ENCODE peak calls at places on chromosomes 1 and 21, in seven cellular contexts. C is stimulated activated CD4-positive, alpha-beta T cell treated with anti-CD3 and anti-CD28 coated beads, TNF-alpha, amount 100 ng/mL, for 4 hours; X is Caki2; K is HuH-7; U is choroid plexus epithelial cell; N is stimulated activated naive B cell treated with anti-CD40 and anti-IgM and Interleukin-4, amounts not matched to agents 10 μg/mL and 1 μg/mL and 100 μg/mL, for 72 hours; Y is activated CD4-positive, alpha-beta T cell treated with anti-CD3 and anti-CD28 coated beads for 36 hours. J is an unnamed sample.

GRCh38 chr21:22710725-22711124 is 1712.5 kb downstream of the NCAM2 start:
- DNase-seq in Y (no peak), C (no peak), U (no peak), X (no peak), K (no peak), N (no peak), J (no peak)

GRCh38 chr1:43346636-43347035 is 9.0 kb downstream of the MPL start:
- DNase-seq in X (no peak), N (no peak), K (no peak), C (no peak), U (no peak), Y (no peak), J (no peak)

GRCh38 chr1:57468661-57469523 is 45.0 kb upstream of the DAB1 start:
- DNase-seq in K (no peak), C (no peak), U (peak; percentile 68), Y (no peak), X (peak; percentile 27), N (no peak), J (peak; percentile 54)

GRCh38 chr1:178052650-178053461 is 41.0 kb upstream of the RASAL2 start:
- DNase-seq in Y (no peak), C (no peak), K (no peak), U (peak; percentile 57), N (no peak), X (peak; percentile 83), J (peak; percentile 74)

GRCh38 chr1:183244466-183244865 is 58.4 kb downstream of the LAMC2 start:
- DNase-seq in K (peak; percentile 41), X (no peak), N (no peak), U (peak; percentile 96), Y (no peak), C (no peak), J (no peak)

GRCh38 chr1:47587891-47588582 is 150.2 kb downstream of the FOXD2 start:
- DNase-seq in K (peak; percentile 54), C (no peak), U (peak; percentile 30), Y (no peak), X (peak; percentile 45), N (no peak), J (no peak)

GRCh38 chr1:201714542-201715276 is 114.2 kb upstream of the IPO9 start:
- DNase-seq in N (no peak), C (no peak), X (peak; percentile 98), Y (peak; percentile 27), K (no peak), U (peak; percentile 99), J (peak; percentile 98)

GRCh38 chr1:79376106-79376505 is 369.6 kb upstream of the ADGRL4 start:
- DNase-seq in C (no peak), U (peak; percentile 4), N (no peak), X (no peak), K (no peak), Y (no peak), J (no peak)

GRCh38 chr21:28283652-28284490 is 708.8 kb downstream of the LTN1 start:
- DNase-seq in C (no peak), N (no peak), K (peak; percentile 9), X (peak; percentile 80), Y (no peak), U (peak; percentile 96), J (peak; percentile 60)

GRCh38 chr1:221419513-221420088 is 322.3 kb downstream of the DUSP10 start:
- DNase-seq in N (no peak), X (peak; percentile 48), Y (no peak), C (no peak), K (no peak), U (peak; percentile 45), J (peak; percentile 55)

GRCh38 chr1:17440827-17441168 is 1.3 kb upstream of the RCC2 start:
- DNase-seq in N (no peak), X (no peak), U (no peak), Y (no peak), C (no peak), K (no peak), J (peak; percentile 9)

GRCh38 chr1:96660503-96660902 is 61.1 kb upstream of the PTBP2 start:
- DNase-seq in C (no peak), N (no peak), K (no peak), U (peak; percentile 79), Y (no peak), X (no peak), J (peak; percentile 56)

GRCh38 chr1:66769512-66770229 is 17.4 kb downstream of the DYNLT5 start:
- DNase-seq in N (no peak), X (no peak), C (no peak), U (no peak), K (no peak), Y (peak; percentile 20), J (no peak)

GRCh38 chr21:37294674-37295073 is 27.5 kb upstream of the VPS26C start:
- DNase-seq in C (no peak), U (no peak), Y (no peak), K (no peak), X (no peak), N (no peak), J (no peak)

GRCh38 chr1:75641325-75641724 is 30.4 kb upstream of the SLC44A5 start:
- DNase-seq in N (no peak), Y (no peak), K (no peak), X (no peak), U (no peak), C (no peak), J (no peak)

GRCh38 chr1:209199822-209200221 is 383.7 kb upstream of the CAMK1G start:
- DNase-seq in Y (no peak), N (no peak), K (no peak), X (no peak), U (no peak), C (no peak), J (peak; percentile 55)

GRCh38 chr1:20125091-20125490 is 5.8 kb upstream of the PLA2G2D start:
- DNase-seq in X (no peak), K (no peak), N (no peak), C (no peak), Y (no peak), U (no peak), J (no peak)

GRCh38 chr1:63143482-63143881 is 178.9 kb upstream of the FOXD3 start:
- DNase-seq in X (no peak), N (no peak), C (no peak), K (no peak), Y (no peak), U (peak; percentile 53), J (no peak)

GRCh38 chr1:54581621-54582035 is 33.6 kb downstream of the ACOT11 start:
- DNase-seq in K (no peak), C (no peak), U (peak; percentile 53), N (no peak), X (peak; percentile 85), Y (no peak), J (peak; percentile 94)

GRCh38 chr1:160795951-160796383 is at the start of gene LY9:
- DNase-seq in C (peak; percentile 64), X (no peak), Y (peak; percentile 89), U (no peak), N (peak; percentile 84), K (no peak), J (no peak)

GRCh38 chr1:224203243-224204016 is 20.4 kb downstream of the DEGS1 start:
- DNase-seq in C (no peak), K (no peak), U (peak; percentile 80), N (peak; percentile 69), Y (no peak), X (peak; percentile 84), J (peak; percentile 94)

GRCh38 chr1:35505911-35506798 is 51.0 kb downstream of the KIAA0319L start:
- DNase-seq in X (peak; percentile 89), N (peak; percentile 18), K (no peak), Y (peak; percentile 62), C (no peak), U (peak; percentile 92), J (peak; percentile 93)

GRCh38 chr1:174880171-174880570 is 119.6 kb upstream of the CACYBP start:
- DNase-seq in U (peak; percentile 13), X (no peak), N (no peak), Y (no peak), K (no peak), C (no peak), J (no peak)

GRCh38 chr1:147515046-147515869 is 26.0 kb upstream of the BCL9 start:
- DNase-seq in C (no peak), Y (peak; percentile 26), U (peak; percentile 77), N (no peak), K (peak; percentile 62), X (peak; percentile 84), J (peak; percentile 49)

GRCh38 chr1:29876902-29877301 is 640.6 kb downstream of the PTPRU start:
- DNase-seq in U (no peak), Y (no peak), N (no peak), C (no peak), X (no peak), K (no peak), J (no peak)